ENCODE peak calls at places on chromosomes 4 and X, in four cellular contexts. S, D, P and U are unnamed samples.

GRCh38 chr4:26105372-26105771 is 191.4 kb downstream of the SMIM20 start:
- DNase-seq in P (no peak), S (no peak), D (no peak), U (no peak)

GRCh38 chr4:6727081-6727942 is 11.3 kb downstream of the BLOC1S4 start:
- DNase-seq in P (no peak), S (no peak), D (no peak), U (peak)

GRCh38 chrX:150767475-150768131 is 74.4 kb downstream of the MTMR1 start:
- DNase-seq in D (peak), P (no peak), S (peak), U (peak)

GRCh38 chr4:173958445-173958844 is 325.0 kb downstream of the FBXO8 start:
- DNase-seq in P (no peak), D (no peak), S (peak), U (no peak)

GRCh38 chr4:5973486-5974220 is 44.6 kb downstream of the C4orf50 start:
- DNase-seq in D (no peak), S (no peak), P (no peak), U (no peak)

GRCh38 chrX:102846544-102847236 is 90.4 kb upstream of the RAB40AL start:
- DNase-seq in P (no peak), D (no peak), S (peak), U (no peak)

GRCh38 chr4:153577053-153577452 is 107.0 kb upstream of the TLR2 start:
- DNase-seq in P (no peak), S (no peak), D (no peak), U (no peak)

GRCh38 chr4:147596976-147597375 is 20.2 kb upstream of the TMEM184C start:
- DNase-seq in P (no peak), S (peak), D (no peak), U (no peak)

GRCh38 chrX:18099745-18100144 is 120.9 kb downstream of the BEND2 start:
- DNase-seq in S (peak), P (no peak), D (no peak), U (no peak)

GRCh38 chr4:82509029-82509428 is 52.8 kb downstream of the TMEM150C start:
- DNase-seq in D (no peak), S (no peak), P (no peak), U (no peak)
- TF ChIP-seq CTCF in D (no peak), S (no peak), P (no peak), U (no peak)

DNA sequence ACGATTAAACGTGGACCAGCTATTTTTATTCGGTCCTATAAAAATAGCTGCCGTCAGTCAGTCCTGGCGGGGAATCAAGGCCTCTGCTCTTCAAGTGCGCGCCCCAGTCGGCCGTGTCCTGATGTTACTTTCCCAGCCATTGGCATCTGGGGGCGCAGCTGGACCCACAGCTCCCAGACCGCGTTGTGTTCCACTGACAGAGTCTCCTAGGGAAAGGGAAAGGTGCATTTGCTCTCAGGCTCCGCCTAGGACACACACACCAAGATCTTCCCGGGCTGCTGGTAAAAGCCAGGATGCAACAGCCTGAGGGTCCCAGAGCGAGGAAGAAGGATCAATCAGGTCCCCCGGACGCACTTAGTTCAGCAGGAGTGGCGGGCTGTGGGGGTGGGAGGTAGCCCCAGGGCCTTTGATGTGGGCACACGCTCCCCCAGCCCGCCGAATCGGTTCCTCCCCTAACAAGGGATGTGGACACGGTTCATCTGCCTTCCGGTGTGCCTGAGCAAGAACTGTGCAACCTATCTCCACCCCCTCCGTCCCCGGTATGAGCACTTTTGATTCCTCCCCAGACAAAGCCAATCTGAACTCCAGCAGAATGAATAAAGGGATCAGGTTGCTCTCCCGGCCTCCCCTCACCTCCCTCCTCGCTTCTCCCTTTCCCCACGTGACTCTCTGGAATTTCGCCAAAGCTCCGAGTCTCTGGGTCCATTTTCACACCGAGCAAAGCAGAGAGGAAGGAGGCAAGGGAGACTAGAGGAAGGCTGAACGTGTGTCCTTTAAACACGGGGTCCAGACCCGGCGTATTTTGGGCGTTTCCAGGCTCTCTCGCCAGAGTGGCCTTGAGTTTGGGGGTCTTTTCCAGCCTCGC is 626 bp upstream of the FRAS1 start:
- DNase-seq in P (peak), S (peak), D (peak), U (peak)
- TF ChIP-seq CTCF in P (no peak), S (no peak), D (no peak), U (no peak)

GRCh38 chrX:26915064-26915463 is 548.1 kb downstream of the PPP4R3C start:
- DNase-seq in D (no peak), P (no peak), S (peak), U (no peak)

GRCh38 chrX:26914232-26914631 is 548.9 kb downstream of the PPP4R3C start:
- DNase-seq in S (no peak), D (no peak), P (no peak), U (no peak)

GRCh38 chrX:26922278-26922677 is 540.9 kb downstream of the PPP4R3C start:
- DNase-seq in P (no peak), D (no peak), S (peak), U (no peak)

DNA sequence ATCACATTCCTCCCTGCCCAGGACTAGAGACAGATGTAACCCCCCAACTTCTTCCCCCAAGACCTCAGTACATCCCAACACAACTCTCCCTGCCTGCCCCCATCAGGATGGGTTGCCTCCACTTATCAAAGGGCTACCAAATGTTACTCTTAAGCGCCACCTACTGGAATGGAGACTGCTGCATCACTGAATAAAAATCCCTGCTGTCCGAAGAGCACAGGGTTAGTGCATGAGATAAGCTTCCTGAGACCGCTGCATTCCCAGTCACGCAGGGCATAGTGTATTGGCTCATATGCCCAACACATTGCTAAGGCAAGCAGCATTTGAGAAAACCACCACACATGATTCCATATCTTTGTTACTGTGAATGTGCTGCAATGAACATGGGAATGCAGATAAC is 544.5 kb downstream of the PPP4R3C start:
- DNase-seq in S (peak), P (no peak), D (no peak), U (peak)
- TF ChIP-seq CTCF in S (peak), P (no peak), D (no peak), U (peak)

DNA sequence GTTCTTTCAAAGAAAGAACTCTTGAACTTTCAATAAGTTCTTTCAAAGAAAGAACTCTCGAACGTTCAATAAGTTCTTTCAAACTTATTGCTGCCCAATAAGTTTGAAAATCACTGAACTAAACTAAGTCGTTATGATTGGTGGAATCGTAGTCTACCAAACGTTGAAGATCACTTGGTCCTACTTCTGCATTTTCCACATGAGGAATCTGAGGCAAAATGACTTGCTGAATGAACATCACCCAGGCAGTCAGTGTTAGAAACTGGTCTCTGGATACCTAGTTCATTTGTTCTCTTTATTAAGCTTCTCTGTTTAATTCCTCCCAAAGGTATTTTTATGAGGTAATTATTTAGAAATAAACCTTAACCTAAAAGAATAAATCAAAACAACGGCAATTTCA is 7.1 kb upstream of the CNOT6L start:
- DNase-seq in P (no peak), S (no peak), D (no peak), U (no peak)
- TF ChIP-seq CTCF in P (no peak), S (no peak), D (no peak), U (no peak)

GRCh38 chr4:162839814-162840213 is 326.9 kb downstream of the NAF1 start:
- DNase-seq in P (no peak), S (no peak), D (no peak), U (no peak)
- TF ChIP-seq CTCF in P (no peak), S (no peak), D (no peak), U (no peak)

DNA sequence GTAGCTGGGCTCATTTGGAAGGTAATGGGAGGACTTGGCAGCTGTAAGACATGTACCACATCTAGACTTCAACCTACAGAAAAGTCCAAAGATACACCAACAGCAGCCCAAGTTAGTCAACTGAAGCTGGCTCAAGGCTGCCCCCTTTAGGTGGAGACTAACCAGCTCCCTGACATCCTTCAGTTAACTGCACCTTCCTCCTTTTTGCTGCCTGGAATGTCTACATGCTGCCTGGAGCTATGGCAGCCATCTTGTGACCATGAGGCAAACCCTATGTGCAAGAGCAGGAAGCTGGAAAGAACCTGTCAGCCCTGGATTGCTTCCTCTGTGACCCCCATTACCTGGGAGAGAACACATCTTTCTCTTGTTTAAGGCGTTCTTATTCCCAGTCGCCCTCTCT is 25.8 kb downstream of the ARSD start:
- DNase-seq in S (no peak), D (no peak), P (no peak), U (no peak)
- TF ChIP-seq CTCF in S (no peak), D (no peak), P (no peak), U (no peak)

GRCh38 chr4:39442910-39443480 is 15.7 kb downstream of the RPL9 start:
- DNase-seq in D (no peak), S (no peak), P (no peak), U (no peak)

GRCh38 chr4:39446483-39446841 is 12.3 kb downstream of the RPL9 start:
- DNase-seq in D (no peak), S (no peak), P (no peak), U (no peak)

GRCh38 chr4:39451423-39452023 is 7.2 kb downstream of the RPL9 start:
- DNase-seq in P (no peak), D (no peak), S (no peak), U (no peak)

GRCh38 chr4:39450618-39451017 is 8.1 kb downstream of the RPL9 start:
- DNase-seq in D (no peak), S (no peak), P (no peak), U (no peak)

GRCh38 chr4:39446842-39447573 is 11.7 kb downstream of the RPL9 start:
- DNase-seq in D (peak), S (peak), P (peak), U (peak)
- TF ChIP-seq CTCF in D (no peak), S (no peak), P (no peak), U (no peak)

GRCh38 chrX:122196338-122196737 is 987.7 kb upstream of the GRIA3 start:
- DNase-seq in S (no peak), P (no peak), D (no peak), U (no peak)
- TF ChIP-seq CTCF in S (no peak), P (no peak), D (no peak), U (no peak)

DNA sequence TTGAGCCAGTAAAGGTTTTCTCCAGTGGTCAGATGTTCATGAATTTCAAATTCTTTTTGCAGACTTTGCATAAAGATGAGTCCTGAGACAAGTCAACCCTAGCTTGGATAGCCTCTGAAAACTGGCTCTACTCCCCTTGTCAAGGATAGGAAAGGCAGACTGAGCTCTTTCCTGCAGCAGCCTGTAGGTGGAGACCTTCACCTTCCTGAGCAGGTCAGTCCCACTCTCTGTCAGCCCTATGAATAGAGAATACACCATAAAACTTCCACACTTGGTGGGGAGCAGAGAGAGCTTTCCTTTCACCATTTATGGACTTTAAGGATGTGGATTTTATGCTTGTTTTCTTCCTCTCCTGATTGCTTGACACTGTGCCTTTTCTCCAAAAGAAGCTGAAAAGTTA is 41.9 kb downstream of the PCDH19 start:
- DNase-seq in S (peak), P (no peak), D (peak), U (peak)
- TF ChIP-seq CTCF in S (peak), P (no peak), D (no peak), U (no peak)

DNA sequence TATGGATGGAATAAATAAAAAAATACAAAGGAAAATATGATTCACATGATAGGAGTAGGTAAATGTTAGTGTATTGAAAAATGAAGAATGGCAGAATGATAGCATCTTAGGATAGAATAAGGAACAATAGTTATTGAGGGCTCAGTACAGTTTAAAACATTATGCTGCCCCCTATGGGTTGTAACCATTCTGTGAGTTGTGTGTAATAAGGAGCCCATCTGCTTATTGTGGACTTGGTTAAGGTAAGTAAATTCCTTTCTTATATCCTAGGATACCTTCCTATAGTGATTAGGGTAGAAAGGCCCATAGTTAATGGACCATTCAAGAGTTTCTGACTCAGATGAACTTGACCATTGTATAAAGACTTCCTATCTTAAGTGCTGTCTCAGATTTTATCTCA is 195.8 kb downstream of the PDHA2 start:
- DNase-seq in S (peak), D (no peak), P (no peak), U (no peak)
- TF ChIP-seq CTCF in S (peak), D (peak), P (no peak), U (peak)